ENCODE peak calls at places on chromosome 20, in ten cellular contexts. M, X, C, F, W, U, K, H, E and S are unnamed samples.
A peak's percentile ranks its signal among the peaks of the same experiment; 100 is the strongest.

GRCh38 chr20:19017104-19017690 is 195.2 kb upstream of the SLC24A3 start:
- DNase-seq in X (no peak), F (no peak), K (no peak), W (no peak), M (no peak), E (no peak), U (no peak), H (no peak), C (no peak), S (no peak)

GRCh38 chr20:20363449-20364015 is 4.4 kb upstream of the INSM1 start:
- DNase-seq in F (no peak), K (no peak), X (no peak), H (no peak), M (no peak), U (no peak), E (no peak), C (no peak), W (no peak), S (peak; percentile 26)

GRCh38 chr20:5914859-5915258 is 35.5 kb downstream of the TRMT6 start:
- DNase-seq in W (no peak), M (no peak), C (no peak), E (no peak), F (no peak), U (no peak), K (no peak), X (no peak), H (no peak), S (no peak)

GRCh38 chr20:57611605-57612311 is 8.5 kb downstream of the ZBP1 start:
- DNase-seq in E (no peak), W (no peak), F (no peak), M (no peak), H (no peak), C (no peak), X (no peak), K (peak; percentile 28), U (peak; percentile 1), S (no peak)

GRCh38 chr20:4434681-4435080 is 287.0 kb upstream of the PRND start:
- DNase-seq in F (no peak), E (no peak), H (no peak), K (no peak), C (no peak), W (no peak), U (no peak), X (no peak), M (no peak), S (no peak)

GRCh38 chr20:37681384-37681977 is 12.3 kb upstream of the CTNNBL1 start:
- DNase-seq in U (no peak), M (no peak), E (no peak), H (no peak), F (peak; percentile 18), C (no peak), W (no peak), X (no peak), K (no peak), S (peak; percentile 28)

GRCh38 chr20:53738039-53738944 is 144.7 kb upstream of the ZNF217 start:
- DNase-seq in M (peak; percentile 88), X (peak; percentile 87), K (peak; percentile 81), W (peak; percentile 98), E (peak; percentile 83), F (peak; percentile 56), U (peak; percentile 81), H (peak; percentile 78), C (no peak), S (peak; percentile 73)

GRCh38 chr20:17059465-17059864 is 167.4 kb upstream of the PCSK2 start:
- DNase-seq in M (no peak), F (no peak), W (peak; percentile 32), K (no peak), C (no peak), X (no peak), U (peak; percentile 43), H (peak; percentile 18), E (no peak), S (no peak)

GRCh38 chr20:59359908-59360307 is 59.5 kb downstream of the EDN3 start:
- DNase-seq in E (no peak), W (no peak), M (no peak), C (no peak), X (no peak), K (no peak), U (no peak), H (no peak), F (no peak), S (no peak)

GRCh38 chr20:59351148-59352040 is 51.0 kb downstream of the EDN3 start:
- DNase-seq in W (peak; percentile 87), E (no peak), X (no peak), K (no peak), F (no peak), C (no peak), U (no peak), M (no peak), H (no peak), S (no peak)

GRCh38 chr20:59356662-59357061 is 56.3 kb downstream of the EDN3 start:
- DNase-seq in H (no peak), M (no peak), K (no peak), X (no peak), E (no peak), U (no peak), C (no peak), W (no peak), F (no peak), S (no peak)

GRCh38 chr20:59354460-59354859 is 54.0 kb downstream of the EDN3 start:
- DNase-seq in W (no peak), K (no peak), E (no peak), U (no peak), H (no peak), F (no peak), C (no peak), M (no peak), X (no peak), S (no peak)

DNA sequence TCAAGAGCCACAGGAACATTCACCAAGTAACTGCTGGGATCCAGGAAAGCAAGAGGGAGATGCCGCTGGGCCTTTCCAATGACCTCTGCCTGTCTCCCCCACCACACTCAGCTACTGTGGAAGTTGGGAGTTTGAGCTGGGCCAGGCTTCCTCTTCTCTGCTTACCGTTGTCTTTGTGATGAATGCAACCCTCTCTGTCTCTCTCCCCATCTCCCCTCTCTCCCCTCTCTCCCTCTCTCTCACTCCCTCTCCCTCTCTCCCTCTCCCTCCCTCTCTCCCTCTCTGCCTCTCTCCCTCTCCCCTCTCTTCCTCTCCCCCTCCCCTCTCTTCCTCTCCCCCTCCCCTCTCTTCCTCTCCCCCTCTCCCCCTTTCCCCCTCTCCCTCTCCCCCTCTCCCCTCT is 54.8 kb downstream of the EDN3 start:
- DNase-seq in F (no peak), E (no peak), X (no peak), M (no peak), K (no peak), H (no peak), C (no peak), W (no peak), U (no peak), S (no peak)
- TF ChIP-seq CTCF in F (no peak), E (no peak), X (no peak), M (no peak), K (no peak), H (no peak), C (no peak), W (no peak), U (no peak), S (no peak)

GRCh38 chr20:16005612-16006493 is 567.4 kb downstream of the KIF16B start:
- DNase-seq in U (no peak), E (no peak), W (no peak), H (no peak), C (no peak), X (no peak), F (no peak), K (no peak), M (no peak), S (no peak)

GRCh38 chr20:16011061-16011460 is 562.2 kb downstream of the KIF16B start:
- DNase-seq in C (no peak), X (no peak), U (no peak), K (no peak), F (no peak), M (no peak), W (no peak), H (no peak), E (no peak), S (no peak)

GRCh38 chr20:16011519-16011918 is 561.7 kb downstream of the KIF16B start:
- DNase-seq in U (no peak), H (no peak), K (no peak), C (no peak), E (no peak), X (no peak), F (no peak), M (no peak), W (no peak), S (no peak)

GRCh38 chr20:16007164-16007563 is 566.1 kb downstream of the KIF16B start:
- DNase-seq in F (no peak), X (no peak), W (no peak), C (no peak), U (no peak), H (no peak), E (no peak), K (no peak), M (no peak), S (no peak)

DNA sequence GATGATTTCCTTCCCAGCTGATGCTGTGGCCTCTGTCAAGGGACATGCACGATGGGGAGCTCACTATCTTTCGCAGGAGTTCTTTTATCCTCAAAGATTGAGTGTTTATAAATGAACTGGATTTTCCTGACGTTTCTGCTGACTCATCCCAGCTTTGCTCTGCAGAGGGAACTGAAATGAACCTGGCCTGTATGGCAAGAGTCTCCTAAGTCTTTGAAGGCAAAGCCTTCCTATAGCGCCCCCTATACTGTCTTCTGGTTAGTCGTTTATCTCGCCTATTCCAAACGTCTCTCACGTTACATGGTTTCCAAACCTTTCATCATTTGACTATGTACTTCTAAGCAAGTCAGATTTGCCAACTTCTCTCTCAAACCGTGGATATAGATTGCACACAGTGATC is 565.3 kb downstream of the KIF16B start:
- DNase-seq in F (no peak), X (no peak), M (no peak), E (no peak), W (peak; percentile 70), C (no peak), H (no peak), U (no peak), K (no peak), S (no peak)
- TF ChIP-seq CTCF in F (no peak), X (no peak), M (no peak), E (no peak), W (peak; percentile 69), C (no peak), H (peak; percentile 10), U (peak; percentile 36), K (no peak), S (no peak)

GRCh38 chr20:55004044-55004443 is 528.7 kb downstream of the DOK5 start:
- DNase-seq in U (no peak), K (no peak), C (no peak), E (no peak), M (no peak), W (no peak), X (no peak), F (no peak), H (no peak), S (no peak)
- TF ChIP-seq CTCF in U (peak; percentile 34), K (no peak), C (no peak), E (no peak), M (no peak), W (no peak), X (no peak), F (no peak), H (peak; percentile 34), S (no peak)

DNA sequence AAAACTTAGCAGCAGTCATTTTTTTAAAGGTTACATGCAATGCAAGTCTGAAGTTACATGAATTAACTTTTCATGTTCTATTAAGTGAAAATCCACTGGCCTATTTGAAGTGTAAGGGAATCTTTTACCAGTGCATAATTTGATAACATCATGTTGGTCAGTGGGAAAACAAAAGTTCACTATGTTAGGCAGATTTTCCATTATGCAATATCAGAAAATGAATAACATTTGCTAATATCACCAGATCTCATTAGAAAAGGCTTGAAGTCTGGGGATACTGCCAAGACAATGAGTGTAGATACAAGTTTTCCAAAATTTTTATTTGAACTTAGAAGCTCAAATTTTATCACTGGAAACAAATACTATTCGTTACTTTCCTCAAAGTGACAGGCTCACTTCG is 296.4 kb upstream of the CDH4 start:
- DNase-seq in W (no peak), U (no peak), C (no peak), M (no peak), E (no peak), F (no peak), H (no peak), X (no peak), K (no peak), S (no peak)
- TF ChIP-seq CTCF in W (no peak), U (no peak), C (no peak), M (no peak), E (no peak), F (no peak), H (no peak), X (no peak), K (no peak), S (no peak)